ENCODE peak calls at places on chromosomes 12 and 14, in eight cellular contexts. Y, K, H, X, J, S, Z and F are unnamed samples.

GRCh38 chr12:57618966-57619433 is 7.8 kb downstream of the ARHGEF25 start:
- DNase-seq in Y (no peak), X (no peak), J (no peak), H (no peak), K (no peak), Z (no peak), S (no peak), F (peak; percentile 44)

GRCh38 chr12:101729842-101730241 is 9.4 kb downstream of the SYCP3 start:
- DNase-seq in X (no peak), H (no peak), J (no peak), Y (no peak), K (no peak), S (no peak), Z (no peak), F (no peak)

GRCh38 chr12:126483145-126484068 is 1418.2 kb downstream of the AACS start:
- DNase-seq in K (no peak), Z (no peak), X (no peak), S (no peak), H (no peak), Y (no peak), J (peak; percentile 3), F (no peak)

GRCh38 chr12:49031573-49032161 is 13.1 kb upstream of the PRKAG1 start:
- DNase-seq in Y (no peak), K (no peak), H (no peak), X (peak; percentile 51), J (no peak), Z (no peak), S (no peak), F (no peak)

GRCh38 chr12:1281683-1282366 is 290.8 kb downstream of the ERC1 start:
- DNase-seq in K (no peak), X (no peak), H (no peak), Z (no peak), S (no peak), J (no peak), Y (no peak), F (no peak)

GRCh38 chr14:102917469-102918211 is 4.8 kb upstream of the AMN start:
- DNase-seq in Z (peak; percentile 67), H (peak; percentile 13), S (peak; percentile 41), J (peak; percentile 81), K (peak; percentile 88), Y (no peak), X (peak; percentile 76), F (peak; percentile 50)

GRCh38 chr12:11576104-11576503 is 73.4 kb upstream of the ETV6 start:
- DNase-seq in X (no peak), S (no peak), Y (no peak), K (no peak), J (no peak), Z (no peak), H (no peak), F (no peak)

GRCh38 chr14:53265025-53265424 is 111.9 kb upstream of the DDHD1 start:
- DNase-seq in K (peak; percentile 31), Y (no peak), X (no peak), S (no peak), H (no peak), J (no peak), Z (no peak), F (no peak)

GRCh38 chr12:131088701-131089525 is 135.2 kb downstream of the ADGRD1 start:
- DNase-seq in Z (no peak), X (no peak), S (peak; percentile 12), H (no peak), J (no peak), K (no peak), Y (no peak), F (no peak)

GRCh38 chr12:49037947-49038237 is 19.3 kb upstream of the PRKAG1 start:
- DNase-seq in X (no peak), K (no peak), H (no peak), Y (no peak), S (no peak), J (no peak), Z (peak; percentile 18), F (no peak)

GRCh38 chr14:103531421-103532215 is 2.6 kb downstream of the TRMT61A start:
- DNase-seq in Z (no peak), X (no peak), K (no peak), H (no peak), S (no peak), Y (no peak), J (no peak), F (no peak)

GRCh38 chr14:92945959-92946846 is 23.3 kb downstream of the CHGA start:
- DNase-seq in J (no peak), Z (peak; percentile 74), K (no peak), X (peak; percentile 72), H (no peak), Y (no peak), S (peak; percentile 47), F (peak; percentile 56)

GRCh38 chr12:104359216-104359615 is 55.7 kb downstream of the EID3 start:
- DNase-seq in K (no peak), H (no peak), X (no peak), S (no peak), J (no peak), Z (no peak), Y (no peak), F (no peak)

GRCh38 chr14:50846171-50846880 is 15.4 kb upstream of the NIN start:
- DNase-seq in Z (no peak), H (no peak), Y (no peak), X (no peak), J (no peak), K (no peak), S (no peak), F (no peak)

GRCh38 chr14:21300892-21301291 is 21.0 kb downstream of the RPGRIP1 start:
- DNase-seq in H (no peak), J (peak; percentile 77), Z (peak; percentile 46), S (no peak), Y (peak; percentile 24), X (no peak), K (peak; percentile 78), F (peak; percentile 24)

GRCh38 chr12:12214635-12215131 is 52.2 kb downstream of the LRP6 start:
- DNase-seq in S (no peak), X (no peak), K (peak; percentile 33), Z (no peak), H (peak; percentile 62), Y (no peak), J (no peak), F (no peak)

GRCh38 chr14:98958048-98959031 is 313.7 kb downstream of the BCL11B start:
- DNase-seq in Z (no peak), J (no peak), Y (no peak), X (no peak), K (no peak), S (no peak), H (no peak), F (no peak)

GRCh38 chr14:100384277-100384676 is 61.1 kb downstream of the SLC25A47 start:
- DNase-seq in Z (no peak), J (no peak), X (no peak), K (no peak), Y (no peak), H (no peak), S (no peak), F (no peak)

DNA sequence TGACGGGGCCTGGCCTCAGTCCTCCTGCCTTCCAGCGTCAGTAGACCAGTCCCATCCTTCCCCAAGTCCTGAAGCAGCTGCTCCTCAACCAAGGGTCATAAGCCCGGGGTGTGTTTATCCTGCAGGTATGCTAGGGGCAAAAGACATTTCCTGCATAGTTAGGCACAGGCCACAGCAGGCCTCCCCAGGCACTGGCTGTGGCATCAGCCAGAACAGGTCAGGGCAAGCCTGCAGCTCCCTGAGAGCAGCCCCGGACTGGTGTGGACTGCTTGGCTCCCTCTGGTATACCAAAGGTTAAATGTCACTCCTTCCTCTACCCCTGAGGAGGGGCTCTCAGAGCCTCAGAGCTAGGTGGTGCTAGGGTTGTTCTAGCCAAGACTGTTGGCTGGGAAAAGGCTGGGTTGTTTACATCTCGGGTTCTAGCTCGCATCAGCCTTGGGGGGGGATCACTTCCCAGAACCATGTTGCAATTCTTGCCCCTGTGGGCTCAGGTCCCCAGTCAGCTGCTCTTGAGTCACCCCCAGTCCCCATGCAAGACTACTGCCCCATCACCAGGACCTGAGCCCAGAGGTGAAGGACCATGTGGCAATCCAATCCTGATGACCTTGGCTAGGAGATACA is 2.9 kb downstream of the MMP14 start:
- DNase-seq in H (no peak), K (no peak), Y (no peak), X (peak; percentile 63), J (no peak), S (no peak), Z (no peak), F (no peak)
- H3K4me3 ChIP-seq in H (no peak overlapping the region), K (peak overlapping the region; percentile 95), Y (no peak overlapping the region), X (peak overlapping the region; percentile 77), J (no peak overlapping the region), S (peak overlapping the region; percentile 99), Z (peak overlapping the region; percentile 98), F (peak overlapping the region; percentile 87)

GRCh38 chr14:69259176-69259530 is 805 bp upstream of the GALNT16 start:
- DNase-seq in X (no peak), J (no peak), K (no peak), Y (no peak), Z (no peak), H (no peak), S (no peak), F (no peak)
- H3K27ac ChIP-seq in X (no peak overlapping the region), J (no peak overlapping the region), K (no peak overlapping the region), Y (no peak overlapping the region), Z (peak overlapping the region; percentile 87), H (no peak overlapping the region), S (no peak overlapping the region), F (peak overlapping the region; percentile 91)

GRCh38 chr14:73236157-73236556 is 1.1 kb upstream of the PAPLN start:
- DNase-seq in J (peak; percentile 50), X (no peak), H (no peak), Z (no peak), K (peak; percentile 54), S (peak; percentile 11), Y (no peak), F (no peak)
- H3K4me1 ChIP-seq in J (peaks cover 75% of the 10 kb centered on the region), X (peaks cover 15% of the 10 kb centered on the region), H (no peaks in the 10 kb centered on the region), Z (peaks cover 25% of the 10 kb centered on the region), K (peaks cover 60% of the 10 kb centered on the region), S (peaks cover 81% of the 10 kb centered on the region), Y (peaks cover 37% of the 10 kb centered on the region), F (peaks cover 50% of the 10 kb centered on the region)

GRCh38 chr12:53612978-53613377 is 13.2 kb downstream of the ATF7 start:
- DNase-seq in K (no peak), H (peak; percentile 17), Y (no peak), X (no peak), S (no peak), Z (no peak), J (no peak), F (no peak)

GRCh38 chr12:53616950-53617349 is 9.2 kb downstream of the ATF7 start:
- DNase-seq in Z (no peak), K (no peak), S (no peak), X (no peak), H (no peak), J (no peak), Y (no peak), F (no peak)

GRCh38 chr12:53613821-53614220 is 12.4 kb downstream of the ATF7 start:
- DNase-seq in Z (no peak), S (no peak), H (no peak), Y (no peak), J (no peak), X (no peak), K (no peak), F (no peak)

GRCh38 chr12:53618340-53618739 is 7.8 kb downstream of the ATF7 start:
- DNase-seq in J (no peak), X (no peak), Y (no peak), Z (no peak), K (no peak), S (no peak), H (peak; percentile 46), F (no peak)

DNA sequence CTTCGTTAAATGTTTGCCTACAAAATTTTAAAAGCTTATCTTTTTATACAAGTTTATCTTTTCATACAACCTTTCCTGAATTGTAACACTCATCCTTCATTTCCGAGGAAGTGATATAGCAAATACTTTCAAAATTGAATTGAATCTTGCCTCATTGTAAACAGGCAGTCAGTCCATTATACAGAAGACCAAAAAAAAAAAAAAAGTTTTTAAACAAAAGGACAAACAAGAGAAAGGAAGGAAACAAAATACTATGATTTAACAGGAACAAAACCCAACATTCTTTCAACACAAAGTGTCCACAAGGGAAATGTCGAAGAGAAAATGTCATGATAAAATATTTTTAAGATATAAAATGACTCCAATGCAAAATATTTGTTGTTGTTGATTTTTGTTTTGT is 8.5 kb downstream of the ATF7 start:
- DNase-seq in S (no peak), Z (no peak), J (no peak), H (no peak), K (no peak), Y (no peak), X (no peak), F (no peak)
- H3K4me3 ChIP-seq in S (no peak overlapping the region), Z (peak overlapping the region; percentile 50), J (no peak overlapping the region), H (no peak overlapping the region), K (no peak overlapping the region), Y (no peak overlapping the region), X (peak overlapping the region; percentile 37), F (peak overlapping the region; percentile 42)